ENCODE peak calls at places on chromosome 12, in eight cellular contexts. X, S, U, P, Y, F, R and B are unnamed samples.

GRCh38 chr12:132066345-132066685 is 77.8 kb downstream of the DDX51 start:
- DNase-seq in X (no peak), S (no peak), U (no peak), P (no peak), Y (no peak), F (no peak), R (no peak), B (peak)

GRCh38 chr12:73984552-73984951 is 553.1 kb upstream of the ATXN7L3B start:
- DNase-seq in X (no peak), S (no peak), U (no peak), P (no peak), Y (no peak), F (no peak), R (no peak), B (no peak)

GRCh38 chr12:69534389-69534822 is 50.9 kb upstream of the CCT2 start:
- DNase-seq in X (peak), S (peak), U (no peak), P (peak), Y (peak), F (peak), R (peak), B (no peak)

GRCh38 chr12:133235401-133236112 is at the start of gene ANHX:
- DNase-seq in X (no peak), S (no peak), U (no peak), P (no peak), Y (no peak), F (no peak), R (no peak), B (no peak)

GRCh38 chr12:105433804-105434203 is 103.3 kb downstream of the C12orf75 start:
- DNase-seq in X (no peak), S (peak), U (no peak), P (no peak), Y (peak), F (no peak), R (no peak), B (no peak)

GRCh38 chr12:64931981-64932380 is 107.5 kb downstream of the TBC1D30 start:
- DNase-seq in X (no peak), S (no peak), U (no peak), P (no peak), Y (no peak), F (no peak), R (no peak), B (no peak)

GRCh38 chr12:67910360-67911292 is 78.6 kb upstream of the IFNG-AS1 start:
- DNase-seq in X (peak), S (peak), U (no peak), P (no peak), Y (peak), F (no peak), R (no peak), B (no peak)

GRCh38 chr12:89589753-89590152 is 63.9 kb upstream of the POC1B start:
- DNase-seq in X (no peak), S (no peak), U (no peak), P (no peak), Y (no peak), F (no peak), R (no peak), B (no peak)

GRCh38 chr12:124168016-124168415 is 126.9 kb upstream of the RFLNA start:
- DNase-seq in X (no peak), S (no peak), U (no peak), P (no peak), Y (no peak), F (no peak), R (no peak), B (no peak)

GRCh38 chr12:5473076-5473475 is 41.2 kb downstream of the NTF3 start:
- DNase-seq in X (no peak), S (no peak), U (no peak), P (no peak), Y (no peak), F (no peak), R (no peak), B (no peak)

GRCh38 chr12:52025301-52026172 is 18.8 kb downstream of the TAMALIN start:
- DNase-seq in X (peak), S (peak), U (peak), P (no peak), Y (peak), F (peak), R (peak), B (peak)

GRCh38 chr12:58293308-58293983 is 352.1 kb downstream of the ATP23 start:
- DNase-seq in X (no peak), S (no peak), U (no peak), P (no peak), Y (no peak), F (no peak), R (no peak), B (no peak)

GRCh38 chr12:66716522-66716921 is 37.6 kb upstream of the GRIP1 start:
- DNase-seq in X (no peak), S (no peak), U (no peak), P (no peak), Y (no peak), F (no peak), R (no peak), B (no peak)

GRCh38 chr12:18970603-18971002 is 158.9 kb upstream of the PLEKHA5 start:
- DNase-seq in X (no peak), S (no peak), U (no peak), P (no peak), Y (peak), F (no peak), R (no peak), B (no peak)

GRCh38 chr12:96401061-96401871 is 1.0 kb upstream of the CDK17 start:
- DNase-seq in X (no peak), S (peak), U (no peak), P (no peak), Y (peak), F (no peak), R (peak), B (peak)